ENCODE peak calls at places on chromosomes 16 and 17, in ten cellular contexts. N is HCT116; Z is thoracic aorta; I is heart left ventricle; B is adrenal gland; P is uterus; Q is endothelial cell of umbilical vein; Y is fibroblast of lung; M is pancreas; A is CD8-positive, alpha-beta memory T cell. D is an unnamed sample. For H3K4me1 and H3K36me3, the result is how much of the 10 kb centered on the place peaks cover.

GRCh38 chr17:60305141-60305540 is 86.8 kb downstream of the USP32 start:
- DNase-seq in Z (no peak), I (no peak), B (no peak), M (peak), A (peak), N (no peak), Q (no peak), P (no peak), Y (no peak), D (no peak)

GRCh38 chr16:66658860-66659190 is 37.7 kb downstream of the CMTM4 start:
- DNase-seq in B (no peak), I (no peak), Q (no peak), Z (no peak), P (no peak), A (no peak), Y (no peak), N (no peak), M (no peak), D (no peak)

GRCh38 chr16:83066011-83066410 is 439.2 kb downstream of the CDH13 start:
- DNase-seq in N (no peak), P (no peak), Z (no peak), Y (no peak), Q (no peak), I (no peak), M (no peak), A (no peak), B (no peak), D (no peak)

GRCh38 chr16:85441189-85441889 is 171.8 kb upstream of the GSE1 start:
- DNase-seq in M (no peak), I (no peak), Q (no peak), P (no peak), N (peak), Z (no peak), A (no peak), Y (no peak), B (no peak), D (no peak)

GRCh38 chr16:31214705-31215286 is 877 bp downstream of the TRIM72 start:
- DNase-seq in Z (no peak), M (no peak), N (no peak), Y (no peak), P (no peak), Q (no peak), I (no peak), B (no peak), A (no peak), D (peak)

GRCh38 chr16:9280067-9280466 is 188.6 kb downstream of the HAPSTR1 start:
- DNase-seq in Q (no peak), Z (no peak), M (no peak), A (no peak), Y (no peak), P (no peak), I (no peak), N (no peak), B (no peak), D (no peak)

GRCh38 chr16:27572711-27573110 is 22.8 kb downstream of the KATNIP start:
- DNase-seq in I (no peak), M (no peak), B (no peak), Q (no peak), Y (peak), P (no peak), N (no peak), A (no peak), Z (no peak), D (peak)

GRCh38 chr17:9668532-9668931 is 23.2 kb downstream of the USP43 start:
- DNase-seq in A (no peak), B (no peak), Q (no peak), Z (no peak), I (no peak), M (no peak), N (no peak), P (no peak), Y (no peak), D (no peak)

GRCh38 chr17:51475650-51476221 is 215.4 kb downstream of the UTP18 start:
- DNase-seq in M (no peak), Z (no peak), P (no peak), N (no peak), A (no peak), Q (no peak), Y (no peak), B (no peak), I (no peak), D (no peak)

GRCh38 chr16:62940573-62940972 is 904.3 kb upstream of the CDH8 start:
- DNase-seq in N (no peak), Q (no peak), A (no peak), Y (no peak), P (no peak), B (no peak), I (no peak), Z (no peak), M (no peak), D (no peak)

GRCh38 chr17:27181935-27182334 is 112.0 kb upstream of the WSB1 start:
- DNase-seq in Q (no peak), A (no peak), P (no peak), M (no peak), N (no peak), I (no peak), B (no peak), Z (no peak), Y (no peak), D (no peak)

GRCh38 chr16:74505011-74505410 is 83.7 kb upstream of the CLEC18B start:
- DNase-seq in Y (no peak), I (no peak), Z (no peak), B (no peak), P (no peak), M (no peak), Q (no peak), A (no peak), N (no peak), D (no peak)

GRCh38 chr17:74430706-74431567 is 951 bp upstream of the GPRC5C start:
- DNase-seq in A (no peak), Q (no peak), Y (peak), M (peak), P (peak), B (peak), N (peak), I (peak), Z (peak), D (peak)

GRCh38 chr16:23711785-23712184 is 1.2 kb downstream of the ERN2 start:
- DNase-seq in Z (no peak), P (no peak), B (no peak), A (no peak), I (no peak), M (no peak), Q (no peak), Y (no peak), N (no peak), D (no peak)

GRCh38 chr16:53666816-53667415 is 36.7 kb downstream of the RPGRIP1L start:
- DNase-seq in P (no peak), A (no peak), Y (no peak), N (no peak), I (no peak), B (no peak), M (no peak), Q (no peak), Z (no peak), D (no peak)
- H3K4me1 ChIP-seq in P (under half), A (under half), Y (under half), N (under half), I (under half), B (under half), M (under half), Q (under half), Z (under half), D (under half)

GRCh38 chr17:43085489-43085888 is 39.7 kb downstream of the BRCA1 start:
- DNase-seq in Q (peak), Y (peak), B (no peak), N (peak), M (no peak), A (no peak), Z (no peak), P (no peak), I (no peak), D (no peak)
- H3K36me3 ChIP-seq in Q (under half), Y (under half), B (under half), N (under half), M (under half), A (under half), Z (under half), P (under half), I (under half), D (under half)

GRCh38 chr16:54080524-54081008 is 206.0 kb downstream of the IRX3 start:
- DNase-seq in A (no peak), Q (no peak), P (no peak), I (no peak), B (no peak), M (no peak), N (no peak), Z (no peak), Y (peak), D (no peak)
- H3K27ac ChIP-seq in A (no peak), Q (no peak), P (no peak), I (no peak), B (no peak), M (no peak), N (no peak), Z (no peak), Y (no peak), D (no peak)

DNA sequence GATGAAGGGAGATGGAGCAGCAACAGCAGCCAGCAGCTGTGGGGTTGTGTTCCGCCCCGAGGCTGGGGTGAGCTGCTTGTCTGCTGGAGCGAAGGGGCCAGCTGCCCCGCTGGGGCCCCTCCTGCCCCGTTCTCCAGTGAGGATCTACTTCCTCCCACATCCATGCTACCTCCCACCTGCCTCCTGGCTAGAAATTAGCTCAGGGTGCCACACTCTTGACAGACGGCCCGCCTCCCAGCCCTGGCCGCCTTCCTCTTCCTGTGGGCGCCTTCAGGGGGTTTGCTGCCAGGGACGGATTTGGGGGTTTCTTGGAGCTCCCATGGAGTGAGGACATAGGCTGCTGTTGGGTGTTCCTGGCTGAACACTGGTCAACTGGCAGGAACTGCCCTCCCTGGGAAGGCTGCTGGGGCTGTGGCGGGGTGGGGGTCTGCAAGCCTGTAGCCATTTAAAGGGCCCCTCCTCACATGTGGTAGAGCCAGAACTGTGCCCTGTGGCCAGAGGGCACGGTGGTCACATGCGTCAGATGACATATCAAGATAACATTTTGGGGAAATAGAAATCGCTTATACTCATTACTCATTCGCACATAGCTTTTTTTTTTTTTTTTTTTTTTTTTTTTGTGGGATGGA is 13.1 kb downstream of the TBC1D24 start:
- DNase-seq in I (peak), B (no peak), Y (no peak), P (no peak), N (no peak), A (no peak), Z (no peak), M (no peak), Q (no peak), D (no peak)
- H3K4me1 ChIP-seq in I (under half), B (under half), Y (under half), P (under half), N (under half), A (under half), Z (under half), M (under half), Q (under half), D (under half)

GRCh38 chr17:47663997-47664941 is 14.6 kb downstream of the KPNB1 start:
- DNase-seq in Y (peak), I (peak), A (peak), M (peak), Z (no peak), N (peak), B (peak), P (peak), Q (peak), D (no peak)

GRCh38 chr17:47669060-47669459 is 19.3 kb downstream of the KPNB1 start:
- DNase-seq in Y (no peak), N (no peak), A (no peak), B (no peak), M (no peak), Z (no peak), Q (no peak), I (no peak), P (no peak), D (no peak)

GRCh38 chr17:47660064-47660492 is 10.4 kb downstream of the KPNB1 start:
- DNase-seq in Y (no peak), P (no peak), I (no peak), M (no peak), B (no peak), A (peak), N (no peak), Q (no peak), Z (no peak), D (no peak)

GRCh38 chr17:47670064-47670463 is 20.3 kb downstream of the KPNB1 start:
- DNase-seq in Z (no peak), B (no peak), Q (no peak), M (no peak), P (no peak), I (no peak), Y (no peak), A (no peak), N (no peak), D (no peak)

GRCh38 chr17:47665655-47666054 is 15.9 kb downstream of the KPNB1 start:
- DNase-seq in Z (no peak), Y (peak), N (no peak), I (no peak), A (no peak), M (no peak), Q (no peak), B (no peak), P (no peak), D (no peak)
- H3K36me3 ChIP-seq in Z (half or more), Y (under half), N (half or more), I (half or more), A (half or more), M (half or more), Q (under half), B (half or more), P (under half), D (under half)

DNA sequence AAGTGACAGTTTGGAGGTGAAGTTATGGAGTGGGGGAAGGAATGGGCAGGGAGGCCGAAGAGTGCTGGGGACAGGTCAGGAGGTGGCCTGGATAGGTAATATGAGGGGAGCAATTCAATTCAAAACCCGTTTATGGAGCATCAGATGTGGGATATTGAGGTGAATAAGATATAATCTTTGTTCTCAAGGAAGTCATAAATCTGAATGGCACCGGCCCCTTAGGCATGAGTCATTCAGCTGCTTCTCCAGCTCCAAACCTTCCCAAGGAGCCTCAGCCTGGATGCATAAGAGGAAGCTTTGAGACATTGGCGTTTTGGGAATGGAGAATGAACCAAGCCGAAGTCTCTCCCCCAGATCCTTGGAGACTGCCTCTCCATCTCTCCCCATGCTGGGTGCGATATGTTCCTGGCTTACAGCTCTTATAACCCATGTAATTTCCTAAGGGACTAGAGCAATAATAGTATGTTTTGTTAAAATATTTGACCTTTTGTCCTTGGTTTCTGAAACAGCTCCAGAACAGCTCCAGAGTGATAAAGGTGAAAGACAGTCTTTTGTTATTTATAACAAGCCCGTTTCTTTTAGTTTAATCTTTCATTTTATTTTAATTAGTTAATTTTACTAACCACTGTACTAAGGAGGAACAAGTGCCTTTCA is 1.7 kb downstream of the TUBG2 start:
- DNase-seq in M (no peak), Y (peak), A (no peak), P (no peak), I (no peak), B (peak), Q (peak), Z (no peak), N (no peak), D (no peak)
- H3K27ac ChIP-seq in M (no peak), Y (no peak), A (no peak), P (peak), I (no peak), B (no peak), Q (no peak), Z (peak), N (peak), D (peak)

GRCh38 chr16:77660311-77660710 is 62.0 kb upstream of the NUDT7 start:
- DNase-seq in M (no peak), P (no peak), I (no peak), Y (peak), N (peak), Z (no peak), B (no peak), A (no peak), Q (peak), D (no peak)

GRCh38 chr16:77662241-77662640 is 60.1 kb upstream of the NUDT7 start:
- DNase-seq in N (no peak), Q (no peak), B (no peak), M (no peak), A (no peak), P (no peak), Z (no peak), Y (no peak), I (no peak), D (no peak)

GRCh38 chr16:77669057-77669456 is 53.3 kb upstream of the NUDT7 start:
- DNase-seq in P (no peak), I (no peak), Q (no peak), M (no peak), A (no peak), B (no peak), N (no peak), Z (no peak), Y (no peak), D (no peak)

GRCh38 chr16:77663711-77664110 is 58.6 kb upstream of the NUDT7 start:
- DNase-seq in I (no peak), Y (no peak), N (no peak), Z (no peak), P (no peak), M (no peak), B (no peak), A (no peak), Q (no peak), D (no peak)
- H3K4me1 ChIP-seq in I (under half), Y (under half), N (under half), Z (under half), P (under half), M (under half), B (under half), A (under half), Q (under half), D (under half)

DNA sequence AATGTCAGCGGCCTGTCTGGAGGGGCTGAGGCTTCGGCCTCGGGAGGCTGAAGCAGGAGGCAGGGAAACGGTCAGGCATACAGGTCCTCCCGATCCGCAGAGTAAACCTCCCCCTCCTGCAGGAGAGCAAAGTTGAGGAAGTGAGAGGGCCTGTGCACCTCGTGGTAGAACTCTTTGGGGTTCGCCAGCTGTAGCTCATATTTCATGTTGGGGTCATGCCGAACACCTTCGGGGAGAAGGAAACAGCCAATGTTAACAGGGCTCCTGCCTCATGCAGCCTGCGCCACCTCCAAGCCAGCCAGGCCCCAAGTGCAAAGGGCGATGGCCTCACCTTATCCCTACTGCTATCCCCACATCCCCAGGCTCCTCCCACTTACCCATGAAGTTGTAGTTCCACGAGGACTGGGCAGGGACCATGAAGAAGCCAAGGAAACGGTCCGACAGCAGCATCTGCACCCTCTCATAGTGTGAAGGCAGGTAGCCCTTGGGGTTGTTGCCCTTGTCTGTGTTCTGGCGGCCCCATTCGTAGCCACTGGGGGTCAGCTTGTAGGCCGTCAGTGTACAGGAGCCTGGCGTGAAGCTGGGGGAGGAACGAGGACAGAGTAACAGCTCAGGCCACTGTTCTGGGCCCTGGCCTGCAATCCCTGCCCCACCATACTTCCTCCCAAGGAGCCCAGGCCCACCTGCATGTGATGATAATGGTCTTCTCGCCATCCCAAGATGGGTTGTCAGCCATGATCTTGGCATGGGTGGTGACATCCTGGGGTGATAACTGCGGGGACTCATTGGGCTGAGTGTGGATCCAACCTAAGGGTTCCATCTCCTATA is 1.3 kb upstream of the RILP start:
- DNase-seq in A (no peak), Y (no peak), I (peak), Z (no peak), N (no peak), P (no peak), B (no peak), Q (no peak), M (no peak), D (no peak)
- H3K36me3 ChIP-seq in A (under half), Y (under half), I (half or more), Z (half or more), N (under half), P (under half), B (half or more), Q (under half), M (half or more), D (half or more)

GRCh38 chr16:22299036-22299435 is 1.8 kb downstream of the POLR3E start:
- DNase-seq in Z (no peak), B (no peak), N (no peak), I (no peak), M (no peak), P (no peak), A (no peak), Q (no peak), Y (no peak), D (no peak)

GRCh38 chr16:22297114-22297870 is at the start of gene POLR3E:
- DNase-seq in A (peak), M (peak), Y (peak), P (peak), Q (peak), B (peak), N (peak), Z (peak), I (peak), D (peak)

GRCh38 chr16:22300427-22301071 is 3.3 kb downstream of the POLR3E start:
- DNase-seq in N (no peak), Y (peak), B (peak), M (peak), Z (no peak), I (peak), Q (peak), P (no peak), A (peak), D (peak)

GRCh38 chr16:22296225-22297113 is 740 bp upstream of the POLR3E start:
- DNase-seq in Y (peak), N (no peak), P (no peak), M (no peak), I (no peak), A (no peak), Q (peak), B (no peak), Z (no peak), D (no peak)

GRCh38 chr16:22297871-22298733 is 893 bp downstream of the POLR3E start:
- DNase-seq in I (peak), Y (peak), A (peak), N (peak), M (peak), B (peak), P (peak), Z (peak), Q (peak), D (peak)
- H3K27ac ChIP-seq in I (peak), Y (peak), A (peak), N (peak), M (peak), B (peak), P (peak), Z (peak), Q (peak), D (peak)

GRCh38 chr17:47288531-47289116 is 35.0 kb downstream of the ITGB3 start:
- DNase-seq in Y (peak), B (peak), N (no peak), P (no peak), A (no peak), M (no peak), Q (no peak), I (no peak), Z (no peak), D (no peak)
- H3K4me1 ChIP-seq in Y (under half), B (under half), N (under half), P (under half), A (under half), M (under half), Q (under half), I (under half), Z (under half), D (under half)